ENCODE peak calls at places on chromosomes 3 and 15, in four cellular contexts. One of them, this sample, is unnamed. For H3K36me3, the result is how much of the 10 kb centered on the place peaks cover.

GRCh38 chr15:100111103-100112060 is 230.4 kb downstream of the ADAMTS17 start:
- DNase-seq in mucosa of descending colon: no peak
- DNase-seq in SJSA1: peak
- DNase-seq in H1: no peak
- DNase-seq in this sample: peak

GRCh38 chr3:195059006-195059350 is 212.0 kb downstream of the XXYLT1 start:
- DNase-seq in mucosa of descending colon: no peak
- DNase-seq in SJSA1: no peak
- DNase-seq in H1: no peak
- DNase-seq in this sample: no peak

GRCh38 chr15:50247819-50248650 is 17.5 kb downstream of the HDC start:
- DNase-seq in mucosa of descending colon: peak
- DNase-seq in SJSA1: no peak
- DNase-seq in H1: no peak
- DNase-seq in this sample: no peak

GRCh38 chr3:184354121-184354728 is 7.2 kb downstream of the CLCN2 start:
- DNase-seq in mucosa of descending colon: peak
- DNase-seq in SJSA1: peak
- DNase-seq in H1: no peak
- DNase-seq in this sample: peak

GRCh38 chr3:194979173-194979572 is 291.8 kb downstream of the XXYLT1 start:
- DNase-seq in mucosa of descending colon: no peak
- DNase-seq in SJSA1: peak
- DNase-seq in H1: no peak
- DNase-seq in this sample: no peak

GRCh38 chr3:169286214-169286613 is 377.3 kb downstream of the MECOM start:
- DNase-seq in mucosa of descending colon: no peak
- DNase-seq in SJSA1: no peak
- DNase-seq in H1: no peak
- DNase-seq in this sample: no peak

GRCh38 chr15:70354260-70354894 is 256.7 kb upstream of the TLE3 start:
- DNase-seq in mucosa of descending colon: no peak
- DNase-seq in SJSA1: no peak
- DNase-seq in H1: no peak
- DNase-seq in this sample: no peak

GRCh38 chr3:172193436-172193835 is 154.1 kb downstream of the FNDC3B start:
- DNase-seq in mucosa of descending colon: no peak
- DNase-seq in SJSA1: no peak
- DNase-seq in H1: no peak
- DNase-seq in this sample: no peak

GRCh38 chr3:59812778-59813558 is 763.1 kb upstream of the CFAP20DC start:
- DNase-seq in mucosa of descending colon: no peak
- DNase-seq in SJSA1: no peak
- DNase-seq in H1: no peak
- DNase-seq in this sample: no peak

GRCh38 chr15:51735611-51736010 is 1.8 kb downstream of the LYSMD2 start:
- DNase-seq in mucosa of descending colon: no peak
- DNase-seq in SJSA1: no peak
- DNase-seq in H1: no peak
- DNase-seq in this sample: peak

DNA sequence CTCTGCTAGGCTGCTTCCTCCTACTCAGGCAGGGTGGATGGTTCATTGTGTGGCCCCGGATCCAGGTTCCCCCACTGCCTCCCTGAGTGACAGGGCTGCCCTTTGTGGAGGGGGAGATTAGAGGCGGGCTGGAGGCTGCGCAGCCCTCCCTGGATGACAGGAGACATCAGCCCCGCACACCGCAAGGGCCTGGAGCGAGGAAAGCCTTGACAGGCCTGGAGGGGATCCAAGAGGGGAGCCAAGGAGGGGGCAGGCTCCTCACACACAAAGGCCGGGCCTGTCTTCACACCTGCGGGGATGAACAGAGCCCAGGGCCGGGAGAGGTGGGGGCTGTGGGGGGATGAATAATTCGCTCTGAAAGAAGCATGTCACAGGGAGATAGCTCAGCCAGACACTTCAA is 72.9 kb downstream of the RPN1 start:
- DNase-seq in mucosa of descending colon: peak
- DNase-seq in SJSA1: no peak
- DNase-seq in H1: no peak
- DNase-seq in this sample: no peak
- H3K36me3 ChIP-seq in mucosa of descending colon: under half
- H3K36me3 ChIP-seq in SJSA1: under half
- H3K36me3 ChIP-seq in H1: under half
- H3K36me3 ChIP-seq in this sample: under half

GRCh38 chr3:9980251-9980650 is 6.4 kb downstream of the EMC3 start:
- DNase-seq in mucosa of descending colon: no peak
- DNase-seq in SJSA1: no peak
- DNase-seq in H1: no peak
- DNase-seq in this sample: no peak
- H3K36me3 ChIP-seq in mucosa of descending colon: under half
- H3K36me3 ChIP-seq in SJSA1: under half
- H3K36me3 ChIP-seq in H1: under half
- H3K36me3 ChIP-seq in this sample: under half

DNA sequence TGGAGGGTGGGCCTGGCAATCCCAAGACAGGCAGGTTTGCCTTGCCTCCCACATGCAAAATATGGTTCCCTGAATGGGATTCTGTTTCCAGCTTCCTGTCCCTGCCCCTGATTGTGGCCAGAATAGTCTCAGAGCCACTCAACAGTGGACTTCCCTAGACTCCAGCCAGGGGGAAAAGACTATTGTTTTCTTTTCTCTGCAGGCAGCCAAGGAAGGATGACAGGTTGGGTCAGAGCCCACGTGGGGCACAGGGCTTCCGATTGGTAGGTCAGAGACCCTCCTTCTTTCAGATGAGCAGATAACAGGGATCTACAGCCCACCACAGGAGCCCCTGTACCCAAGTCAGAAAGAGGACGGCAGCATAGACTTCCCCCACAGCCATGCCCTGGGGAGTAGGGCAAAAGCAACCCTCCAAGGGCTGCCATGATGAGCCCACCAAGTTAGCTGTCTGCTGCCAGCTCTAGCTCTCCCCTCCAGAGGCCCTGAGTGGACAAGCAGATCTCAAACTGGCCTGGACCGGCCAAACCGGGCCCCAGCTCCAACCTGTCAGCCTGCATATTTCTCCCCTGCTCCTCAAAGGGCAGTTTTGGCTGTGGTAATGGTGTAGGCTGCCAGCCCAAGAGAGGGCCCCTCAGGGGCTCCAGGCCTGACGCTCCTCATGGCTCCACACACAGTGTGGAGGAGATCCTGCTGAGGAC is 6.3 kb downstream of the TLR9 start:
- DNase-seq in mucosa of descending colon: no peak
- DNase-seq in SJSA1: no peak
- DNase-seq in H1: no peak
- DNase-seq in this sample: no peak
- H3K36me3 ChIP-seq in mucosa of descending colon: under half
- H3K36me3 ChIP-seq in SJSA1: under half
- H3K36me3 ChIP-seq in H1: under half
- H3K36me3 ChIP-seq in this sample: under half

DNA sequence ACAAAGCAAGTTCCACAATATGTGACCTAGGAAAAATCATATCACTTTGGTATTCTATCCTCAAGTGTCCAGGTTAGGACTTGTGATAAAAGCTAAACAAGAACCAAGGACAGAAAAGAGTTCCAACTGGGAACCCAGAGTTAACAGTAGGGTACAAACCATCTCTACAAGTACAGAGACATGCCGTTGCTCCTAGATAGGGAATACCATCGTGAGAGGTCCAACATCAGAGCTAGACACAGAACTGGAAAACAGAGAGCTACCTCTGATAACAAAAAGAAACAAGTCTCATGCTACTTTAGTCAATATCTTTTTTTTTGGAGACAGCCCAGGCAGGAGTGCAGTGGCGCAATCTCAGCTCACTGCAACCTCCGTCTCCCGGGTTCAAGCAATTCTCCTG is 37.8 kb downstream of the SMARCC1 start:
- DNase-seq in mucosa of descending colon: no peak
- DNase-seq in SJSA1: no peak
- DNase-seq in H1: no peak
- DNase-seq in this sample: no peak
- H3K36me3 ChIP-seq in mucosa of descending colon: under half
- H3K36me3 ChIP-seq in SJSA1: under half
- H3K36me3 ChIP-seq in H1: under half
- H3K36me3 ChIP-seq in this sample: under half